ENCODE peak calls at places on chromosome 12, in six cellular contexts. T is CD8-positive, alpha-beta memory T cell; X is CD4-positive, alpha-beta T cell; D is upper lobe of right lung; L is pancreas; U is lower lobe of right lung. Q is an unnamed sample.

GRCh38 chr12:9932270-9932669 is at the start of gene CLEC2A:
- DNase-seq in T (no peak), X (no peak), D (no peak), L (no peak), U (no peak), Q (no peak)

GRCh38 chr12:81257952-81258551 is 180.2 kb downstream of the ACSS3 start:
- DNase-seq in T (no peak), X (no peak), D (no peak), L (no peak), U (no peak), Q (no peak)

GRCh38 chr12:130948751-130949150 is 5.0 kb upstream of the ADGRD1 start:
- DNase-seq in T (no peak), X (no peak), D (no peak), L (no peak), U (no peak), Q (no peak)

GRCh38 chr12:110282956-110283817 is 2.1 kb downstream of the ATP2A2 start:
- DNase-seq in T (peak), X (no peak), D (no peak), L (no peak), U (no peak), Q (no peak)

GRCh38 chr12:90029317-90029716 is 320.7 kb upstream of the ATP2B1 start:
- DNase-seq in T (no peak), X (no peak), D (no peak), L (no peak), U (no peak), Q (no peak)

GRCh38 chr12:107385518-107385917 is 292.2 kb upstream of the CRY1 start:
- DNase-seq in T (no peak), X (no peak), D (no peak), L (no peak), U (no peak), Q (peak)

GRCh38 chr12:80121661-80122060 is 22.3 kb downstream of the OTOGL start:
- DNase-seq in T (no peak), X (no peak), D (no peak), L (no peak), U (no peak), Q (no peak)

GRCh38 chr12:15158114-15158513 is 63.1 kb downstream of the RERG start:
- DNase-seq in T (no peak), X (no peak), D (no peak), L (no peak), U (no peak), Q (no peak)

GRCh38 chr12:10131101-10131632 is 1.2 kb upstream of the CLEC7A start:
- DNase-seq in T (no peak), X (no peak), D (no peak), L (no peak), U (no peak), Q (no peak)

GRCh38 chr12:131066207-131066885 is 112.6 kb downstream of the ADGRD1 start:
- DNase-seq in T (no peak), X (no peak), D (peak), L (no peak), U (peak), Q (no peak)

GRCh38 chr12:95504140-95504539 is 30.2 kb downstream of the METAP2 start:
- DNase-seq in T (no peak), X (no peak), D (no peak), L (peak), U (no peak), Q (no peak)

GRCh38 chr12:101793401-101793800 is 37.4 kb downstream of the GNPTAB start:
- DNase-seq in T (no peak), X (no peak), D (no peak), L (no peak), U (no peak), Q (no peak)

GRCh38 chr12:6563448-6564050 is 4.5 kb downstream of the NOP2 start:
- DNase-seq in T (peak), X (peak), D (peak), L (peak), U (peak), Q (no peak)

GRCh38 chr12:53190108-53190729 is 9.5 kb upstream of the CSAD start:
- DNase-seq in T (peak), X (peak), D (peak), L (peak), U (peak), Q (no peak)

GRCh38 chr12:11797317-11797913 is 147.9 kb downstream of the ETV6 start:
- DNase-seq in T (no peak), X (no peak), D (no peak), L (no peak), U (no peak), Q (no peak)

GRCh38 chr12:121776190-121777098 is 17.0 kb downstream of the RHOF start:
- DNase-seq in T (peak), X (peak), D (peak), L (peak), U (peak), Q (no peak)

GRCh38 chr12:59620326-59620725 is 24.5 kb downstream of the SLC16A7 start:
- DNase-seq in T (no peak), X (no peak), D (no peak), L (no peak), U (no peak), Q (no peak)

GRCh38 chr12:109795023-109795422 is 38.2 kb downstream of the TRPV4 start:
- DNase-seq in T (no peak), X (no peak), D (no peak), L (no peak), U (no peak), Q (no peak)

GRCh38 chr12:107681836-107682820 is 3.5 kb upstream of the PWP1 start:
- DNase-seq in T (no peak), X (no peak), D (no peak), L (no peak), U (no peak), Q (no peak)

GRCh38 chr12:94710933-94711332 is 60.6 kb upstream of the TMCC3 start:
- DNase-seq in T (no peak), X (no peak), D (no peak), L (no peak), U (no peak), Q (no peak)

GRCh38 chr12:39227218-39227617 is 215.7 kb downstream of the KIF21A start:
- DNase-seq in T (no peak), X (no peak), D (no peak), L (no peak), U (no peak), Q (no peak)

GRCh38 chr12:122730215-122731014 is at the start of gene HCAR1:
- DNase-seq in T (no peak), X (peak), D (no peak), L (no peak), U (no peak), Q (no peak)

GRCh38 chr12:120928864-120929652 is 24.9 kb upstream of the SPPL3 start:
- DNase-seq in T (no peak), X (no peak), D (no peak), L (peak), U (no peak), Q (no peak)

GRCh38 chr12:80702889-80703605 is 4.4 kb upstream of the MYF6 start:
- DNase-seq in T (no peak), X (no peak), D (no peak), L (no peak), U (no peak), Q (peak)

GRCh38 chr12:76915381-76916169 is 36.8 kb upstream of the CSRP2 start:
- DNase-seq in T (no peak), X (no peak), D (no peak), L (no peak), U (no peak), Q (no peak)

GRCh38 chr12:94098466-94098865 is 49.9 kb upstream of the PLXNC1 start:
- DNase-seq in T (no peak), X (no peak), D (no peak), L (no peak), U (no peak), Q (no peak)

GRCh38 chr12:6927999-6928702 is 392 bp downstream of the ATN1 start:
- DNase-seq in T (no peak), X (no peak), D (peak), L (no peak), U (no peak), Q (no peak)

GRCh38 chr12:64104376-64104775 is 117.7 kb downstream of the KICS2 start:
- DNase-seq in T (no peak), X (no peak), D (no peak), L (peak), U (no peak), Q (no peak)

GRCh38 chr12:126572170-126572569 is 1506.9 kb downstream of the AACS start:
- DNase-seq in T (no peak), X (no peak), D (no peak), L (no peak), U (no peak), Q (no peak)

GRCh38 chr12:94640134-94640928 is 10.0 kb downstream of the TMCC3 start:
- DNase-seq in T (peak), X (no peak), D (no peak), L (no peak), U (no peak), Q (no peak)

GRCh38 chr12:66587912-66588311 is 91.0 kb downstream of the GRIP1 start:
- DNase-seq in T (no peak), X (no peak), D (no peak), L (no peak), U (no peak), Q (no peak)

GRCh38 chr12:117440384-117440783 is 79.0 kb upstream of the NOS1 start:
- DNase-seq in T (no peak), X (no peak), D (no peak), L (no peak), U (no peak), Q (no peak)

GRCh38 chr12:7090222-7090998 is 1.8 kb downstream of the C1R start:
- DNase-seq in T (no peak), X (no peak), D (no peak), L (no peak), U (no peak), Q (no peak)

GRCh38 chr12:132154341-132154761 is 10.1 kb downstream of the NOC4L start:
- DNase-seq in T (no peak), X (no peak), D (no peak), L (no peak), U (peak), Q (no peak)

GRCh38 chr12:132154941-132155770 is 10.9 kb downstream of the NOC4L start:
- DNase-seq in T (no peak), X (no peak), D (no peak), L (no peak), U (peak), Q (no peak)

GRCh38 chr12:132152411-132152821 is 8.2 kb downstream of the NOC4L start:
- DNase-seq in T (no peak), X (no peak), D (peak), L (no peak), U (no peak), Q (no peak)

GRCh38 chr12:132152921-132153321 is 8.7 kb downstream of the NOC4L start:
- DNase-seq in T (no peak), X (no peak), D (peak), L (no peak), U (peak), Q (no peak)

GRCh38 chr12:132153501-132154340 is 9.5 kb downstream of the NOC4L start:
- DNase-seq in T (peak), X (peak), D (peak), L (peak), U (peak), Q (no peak)
- H3K27ac ChIP-seq in T (no peak), X (no peak), D (no peak), L (no peak), U (no peak), Q (no peak)

DNA sequence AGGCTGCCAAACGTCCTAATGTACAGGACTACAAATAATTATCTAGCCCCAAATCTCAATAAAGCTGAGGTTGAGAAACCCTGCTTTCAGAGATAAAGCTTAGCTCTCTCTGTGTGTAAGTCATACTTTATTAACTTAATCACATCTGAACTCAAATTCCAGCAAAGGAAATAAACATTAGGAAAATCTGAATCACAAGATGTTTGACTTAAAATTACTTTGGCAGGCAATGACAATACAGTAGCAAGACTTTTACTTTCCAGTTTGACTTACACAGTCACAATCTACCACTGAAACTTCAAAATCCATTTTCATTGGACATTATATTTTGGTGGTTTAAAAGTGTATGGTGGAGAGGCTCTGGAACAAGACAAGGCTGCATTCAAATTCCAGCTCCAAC is 11.4 kb downstream of the TMEM116 start:
- DNase-seq in T (no peak), X (no peak), D (no peak), L (no peak), U (no peak), Q (no peak)
- H3K27ac ChIP-seq in T (peak), X (peak), D (no peak), L (no peak), U (peak), Q (no peak)

DNA sequence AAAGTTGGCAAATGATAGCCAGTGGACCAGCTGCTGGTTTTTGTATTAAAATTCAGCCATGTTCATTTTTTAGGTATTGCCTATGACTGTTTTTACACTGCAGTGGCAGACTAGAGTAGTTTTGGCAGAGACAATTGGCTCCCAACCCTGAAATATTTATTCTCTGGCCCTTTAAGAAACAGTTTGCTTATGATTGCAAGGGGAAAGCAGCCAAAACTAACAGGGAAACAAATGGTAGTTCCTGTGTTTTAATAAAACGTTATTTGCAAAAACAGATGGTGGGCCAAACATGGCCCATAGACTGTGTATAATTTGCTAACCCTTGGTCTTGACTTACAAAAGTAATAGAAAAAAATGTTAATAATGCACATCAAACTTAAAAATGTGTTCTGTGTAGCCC is 110.3 kb downstream of the ALX1 start:
- DNase-seq in T (no peak), X (no peak), D (no peak), L (no peak), U (no peak), Q (no peak)
- H3K27ac ChIP-seq in T (no peak), X (no peak), D (no peak), L (no peak), U (no peak), Q (no peak)

DNA sequence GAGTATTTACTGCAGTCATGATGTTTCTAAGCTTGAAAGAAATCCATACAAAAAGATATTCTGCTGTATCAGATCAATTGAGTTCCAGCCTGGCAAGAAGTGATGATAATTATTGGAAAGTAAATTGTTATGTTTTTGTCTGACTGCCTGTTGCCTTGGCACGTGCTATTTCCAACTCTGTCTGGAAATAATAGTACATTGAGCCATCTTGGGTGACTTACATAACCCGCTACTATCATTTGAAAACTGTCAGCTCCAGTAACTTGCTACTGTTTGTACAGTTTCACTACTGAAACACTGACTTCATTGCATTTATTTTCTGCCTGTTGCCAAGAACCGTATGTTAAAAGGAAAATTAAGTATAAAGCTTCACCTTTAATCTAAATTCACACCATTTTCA is 318.6 kb downstream of the ITPR2 start:
- DNase-seq in T (no peak), X (no peak), D (no peak), L (no peak), U (no peak), Q (no peak)
- H3K27ac ChIP-seq in T (no peak), X (no peak), D (no peak), L (no peak), U (no peak), Q (no peak)

DNA sequence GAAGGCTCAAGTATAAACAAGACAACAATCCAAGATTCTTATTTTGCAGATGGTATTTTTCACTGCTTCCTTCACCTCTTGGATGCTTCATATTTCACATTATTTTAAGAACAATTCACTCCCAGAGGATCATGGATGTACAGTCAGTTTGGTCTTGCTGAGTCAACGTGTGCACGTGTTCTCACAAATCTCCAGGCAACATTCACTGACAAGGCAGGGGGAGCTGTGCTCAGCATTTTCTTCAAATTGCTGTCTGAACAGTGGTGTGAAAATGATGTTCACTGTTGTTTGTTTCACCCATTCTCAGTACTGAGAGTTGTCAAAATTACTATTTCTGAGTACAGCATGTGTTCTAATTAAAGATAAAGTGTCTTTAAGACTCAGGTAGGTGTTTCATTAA is 118.3 kb upstream of the SLC38A4 start:
- DNase-seq in T (no peak), X (no peak), D (no peak), L (no peak), U (no peak), Q (no peak)
- H3K27ac ChIP-seq in T (no peak), X (no peak), D (no peak), L (no peak), U (no peak), Q (no peak)

DNA sequence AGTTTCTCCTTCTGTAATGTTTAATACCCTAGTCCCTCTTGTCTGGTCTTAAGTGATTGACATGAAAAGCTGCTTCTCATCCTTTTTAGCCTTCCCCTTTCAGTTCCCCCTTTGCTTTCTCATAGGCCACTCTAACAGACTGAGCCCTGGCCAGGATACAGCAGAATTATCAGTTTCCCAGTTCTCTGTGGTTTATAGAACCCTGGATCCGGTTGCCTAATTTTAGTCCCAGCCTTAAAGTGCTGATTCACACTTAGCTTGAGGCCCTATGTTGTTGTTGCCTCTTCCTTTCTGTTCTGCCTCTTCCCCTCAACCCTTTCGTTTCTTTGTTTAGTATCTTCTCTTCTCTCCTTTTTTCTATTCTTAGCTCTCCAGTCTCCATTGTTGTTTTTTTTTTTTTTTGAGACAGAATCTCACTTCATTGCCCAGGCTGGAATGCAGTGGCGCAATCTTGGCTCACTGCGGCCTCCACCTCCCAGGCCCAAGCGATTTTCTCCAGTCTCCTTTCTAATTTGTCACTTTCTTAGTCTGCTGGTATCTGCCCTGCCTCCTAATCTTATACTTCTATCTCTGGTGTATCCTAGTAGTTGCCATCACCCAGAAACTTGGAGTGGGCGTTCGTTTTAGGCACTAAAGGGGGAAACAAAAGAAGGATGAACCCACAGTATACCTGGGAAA is 2.9 kb upstream of the BIN2 start:
- DNase-seq in T (no peak), X (no peak), D (peak), L (no peak), U (peak), Q (no peak)
- H3K27ac ChIP-seq in T (peak), X (peak), D (peak), L (no peak), U (peak), Q (peak)

DNA sequence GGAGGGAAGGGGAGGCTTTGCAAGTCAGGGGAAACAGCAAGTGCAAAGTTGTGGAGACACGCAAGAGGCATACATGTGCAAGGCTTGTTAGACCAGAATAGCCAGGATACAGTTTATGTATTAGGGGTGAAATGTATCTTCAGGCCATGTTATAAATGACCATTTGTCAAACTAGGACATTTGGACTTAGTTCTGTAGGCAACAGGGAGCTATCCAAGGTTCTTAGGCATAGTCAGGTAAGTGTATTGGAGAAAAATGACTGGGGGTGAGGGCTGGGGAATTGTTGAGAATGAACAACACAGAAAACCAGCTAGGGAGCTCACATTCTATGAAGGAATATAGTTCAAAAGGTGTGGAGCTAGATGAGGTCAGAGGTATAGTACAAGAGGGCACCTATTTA is 42.5 kb downstream of the TPH2 start:
- DNase-seq in T (no peak), X (no peak), D (no peak), L (no peak), U (no peak), Q (no peak)
- H3K27ac ChIP-seq in T (no peak), X (no peak), D (no peak), L (no peak), U (no peak), Q (no peak)

DNA sequence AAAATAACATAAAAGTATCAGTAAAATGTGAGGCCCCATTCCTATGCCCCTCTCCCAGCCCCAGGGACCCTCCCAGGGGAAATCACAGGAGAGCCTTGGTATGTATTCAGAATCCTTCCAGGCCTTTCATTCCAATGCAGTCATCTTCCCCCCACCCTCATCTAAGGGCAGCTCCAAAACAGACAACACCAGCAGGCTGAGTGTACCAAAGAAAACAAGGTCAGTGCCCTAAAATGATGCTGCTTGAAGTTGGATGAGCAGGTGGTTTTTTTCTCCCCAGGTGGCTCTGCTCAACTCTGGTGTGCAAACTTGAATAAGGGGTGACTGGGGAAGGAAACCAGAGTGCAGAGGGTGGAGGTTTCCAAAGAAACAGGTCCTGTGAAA is 56.2 kb downstream of the TSPAN9 start:
- DNase-seq in T (no peak), X (no peak), D (no peak), L (no peak), U (no peak), Q (no peak)
- H3K27ac ChIP-seq in T (no peak), X (no peak), D (no peak), L (no peak), U (peak), Q (no peak)